ENCODE peak calls at places on chromosome 21, in six cellular contexts. P is testis; F is stimulated activated naive CD4-positive, alpha-beta T cell; R is stromal cell of bone marrow; Z is hepatocyte; X is stimulated activated CD8-positive, alpha-beta memory T cell treated with anti-CD3 and anti-CD28 coated beads, Interleukin-2, amount 100 ng/mL, for 48 hours. H is an unnamed sample.

GRCh38 chr21:16912075-16912474 is 600.8 kb upstream of the CXADR start:
- DNase-seq in P (no peak), Z (no peak), F (no peak), R (no peak), X (no peak), H (no peak)

GRCh38 chr21:46184625-46185555 is 631 bp upstream of the SPATC1L start:
- DNase-seq in Z (peak; percentile 89), F (peak; percentile 82), R (peak; percentile 67), P (peak; percentile 91), X (peak; percentile 66), H (peak; percentile 83)

GRCh38 chr21:33940164-33940563 is 24.6 kb upstream of the ATP5PO start:
- DNase-seq in R (peak; percentile 35), F (no peak), Z (peak; percentile 48), P (no peak), X (no peak), H (no peak)

GRCh38 chr21:15935530-15935929 is 205.7 kb downstream of the USP25 start:
- DNase-seq in Z (no peak), R (no peak), X (no peak), P (no peak), F (no peak), H (no peak)

GRCh38 chr21:34364921-34365320 is 1.1 kb downstream of the KCNE2 start:
- DNase-seq in F (no peak), Z (no peak), X (no peak), P (peak; percentile 4), R (no peak), H (no peak)

GRCh38 chr21:15199414-15199813 is 134.6 kb upstream of the NRIP1 start:
- DNase-seq in F (no peak), P (no peak), Z (no peak), R (no peak), X (no peak), H (no peak)

GRCh38 chr21:35428489-35428888 is 379.4 kb upstream of the RUNX1 start:
- DNase-seq in Z (no peak), P (peak; percentile 21), F (peak; percentile 34), R (peak; percentile 10), X (peak; percentile 1), H (no peak)

GRCh38 chr21:42437786-42438185 is 34.1 kb downstream of the UBASH3A start:
- DNase-seq in X (no peak), P (no peak), F (no peak), R (no peak), Z (peak; percentile 59), H (no peak)

GRCh38 chr21:45328198-45329087 is 40.7 kb upstream of the POFUT2 start:
- DNase-seq in Z (no peak), X (no peak), R (no peak), F (no peak), P (peak; percentile 71), H (no peak)

GRCh38 chr21:31665397-31665796 is 5.9 kb downstream of the SOD1 start:
- DNase-seq in F (no peak), Z (no peak), R (no peak), P (no peak), X (no peak), H (no peak)

GRCh38 chr21:44407493-44407892 is 47.8 kb upstream of the LRRC3 start:
- DNase-seq in X (peak; percentile 28), Z (no peak), F (no peak), R (no peak), P (no peak), H (peak; percentile 45)

GRCh38 chr21:42164064-42164789 is 54.7 kb upstream of the ABCG1 start:
- DNase-seq in P (peak; percentile 48), Z (peak; percentile 63), F (peak; percentile 28), R (no peak), X (peak; percentile 42), H (peak; percentile 81)